ENCODE peak calls at places on chromosome X, in six cellular contexts. One of them, this sample, is unnamed.
A peak's percentile ranks its signal among the peaks of the same experiment; 100 is the strongest.

GRCh38 chrX:13219990-13220764 is 99.7 kb downstream of the ATXN3L start:
- ATAC-seq in activated T-cell treated with anti-CD3 and anti-CD28 coated beads, Interleukin-2, amount 50 U/mL, for 4 hours: no peak
- ATAC-seq in CD4-positive, alpha-beta T cell: no peak
- ATAC-seq in heart right ventricle: no peak
- ATAC-seq in right cardiac atrium: no peak
- ATAC-seq in B cell: no peak
- ATAC-seq in this sample: no peak

GRCh38 chrX:50470103-50471031 is at the start of gene DGKK:
- ATAC-seq in activated T-cell treated with anti-CD3 and anti-CD28 coated beads, Interleukin-2, amount 50 U/mL, for 4 hours: no peak
- ATAC-seq in CD4-positive, alpha-beta T cell: no peak
- ATAC-seq in heart right ventricle: no peak
- ATAC-seq in right cardiac atrium: no peak
- ATAC-seq in B cell: no peak
- ATAC-seq in this sample: no peak

GRCh38 chrX:107025538-107025937 is 25.5 kb upstream of the MORC4 start:
- ATAC-seq in activated T-cell treated with anti-CD3 and anti-CD28 coated beads, Interleukin-2, amount 50 U/mL, for 4 hours: no peak
- ATAC-seq in CD4-positive, alpha-beta T cell: no peak
- ATAC-seq in heart right ventricle: no peak
- ATAC-seq in right cardiac atrium: no peak
- ATAC-seq in B cell: no peak
- ATAC-seq in this sample: peak; percentile 52

GRCh38 chrX:110402091-110402854 is 43.6 kb downstream of the RTL9 start:
- ATAC-seq in activated T-cell treated with anti-CD3 and anti-CD28 coated beads, Interleukin-2, amount 50 U/mL, for 4 hours: no peak
- ATAC-seq in CD4-positive, alpha-beta T cell: no peak
- ATAC-seq in heart right ventricle: peak; percentile 80
- ATAC-seq in right cardiac atrium: peak; percentile 88
- ATAC-seq in B cell: no peak
- ATAC-seq in this sample: peak; percentile 64

GRCh38 chrX:25005382-25006185 is 10.2 kb downstream of the ARX start:
- ATAC-seq in activated T-cell treated with anti-CD3 and anti-CD28 coated beads, Interleukin-2, amount 50 U/mL, for 4 hours: no peak
- ATAC-seq in CD4-positive, alpha-beta T cell: no peak
- ATAC-seq in heart right ventricle: no peak
- ATAC-seq in right cardiac atrium: no peak
- ATAC-seq in B cell: no peak
- ATAC-seq in this sample: no peak

GRCh38 chrX:37776283-37776986 is 3.4 kb upstream of the CYBB start:
- ATAC-seq in activated T-cell treated with anti-CD3 and anti-CD28 coated beads, Interleukin-2, amount 50 U/mL, for 4 hours: no peak
- ATAC-seq in CD4-positive, alpha-beta T cell: peak; percentile 24
- ATAC-seq in heart right ventricle: no peak
- ATAC-seq in right cardiac atrium: no peak
- ATAC-seq in B cell: peak; percentile 66
- ATAC-seq in this sample: no peak

GRCh38 chrX:40127052-40127451 is 29.3 kb upstream of the BCOR start:
- ATAC-seq in activated T-cell treated with anti-CD3 and anti-CD28 coated beads, Interleukin-2, amount 50 U/mL, for 4 hours: peak; percentile 28
- ATAC-seq in CD4-positive, alpha-beta T cell: peak; percentile 83
- ATAC-seq in heart right ventricle: no peak
- ATAC-seq in right cardiac atrium: no peak
- ATAC-seq in B cell: peak; percentile 28
- ATAC-seq in this sample: peak; percentile 70

GRCh38 chrX:10174051-10174450 is 17.3 kb downstream of the CLCN4 start:
- ATAC-seq in activated T-cell treated with anti-CD3 and anti-CD28 coated beads, Interleukin-2, amount 50 U/mL, for 4 hours: no peak
- ATAC-seq in CD4-positive, alpha-beta T cell: no peak
- ATAC-seq in heart right ventricle: no peak
- ATAC-seq in right cardiac atrium: no peak
- ATAC-seq in B cell: no peak
- ATAC-seq in this sample: no peak

GRCh38 chrX:375181-376036 is 11.3 kb downstream of the PPP2R3B start:
- ATAC-seq in activated T-cell treated with anti-CD3 and anti-CD28 coated beads, Interleukin-2, amount 50 U/mL, for 4 hours: no peak
- ATAC-seq in CD4-positive, alpha-beta T cell: no peak
- ATAC-seq in heart right ventricle: no peak
- ATAC-seq in right cardiac atrium: no peak
- ATAC-seq in B cell: no peak
- ATAC-seq in this sample: peak; percentile 90

GRCh38 chrX:145865082-145865481 is 47.5 kb downstream of the SLITRK2 start:
- ATAC-seq in activated T-cell treated with anti-CD3 and anti-CD28 coated beads, Interleukin-2, amount 50 U/mL, for 4 hours: no peak
- ATAC-seq in CD4-positive, alpha-beta T cell: no peak
- ATAC-seq in heart right ventricle: no peak
- ATAC-seq in right cardiac atrium: no peak
- ATAC-seq in B cell: no peak
- ATAC-seq in this sample: no peak

GRCh38 chrX:11499076-11500044 is 166.4 kb downstream of the ARHGAP6 start:
- ATAC-seq in activated T-cell treated with anti-CD3 and anti-CD28 coated beads, Interleukin-2, amount 50 U/mL, for 4 hours: no peak
- ATAC-seq in CD4-positive, alpha-beta T cell: no peak
- ATAC-seq in heart right ventricle: no peak
- ATAC-seq in right cardiac atrium: no peak
- ATAC-seq in B cell: no peak
- ATAC-seq in this sample: no peak

GRCh38 chrX:48520976-48521352 is 644 bp upstream of the EBP start:
- ATAC-seq in activated T-cell treated with anti-CD3 and anti-CD28 coated beads, Interleukin-2, amount 50 U/mL, for 4 hours: no peak
- ATAC-seq in CD4-positive, alpha-beta T cell: no peak
- ATAC-seq in heart right ventricle: no peak
- ATAC-seq in right cardiac atrium: no peak
- ATAC-seq in B cell: no peak
- ATAC-seq in this sample: no peak

GRCh38 chrX:135403374-135403773 is 18.4 kb upstream of the SMIM10L2A start:
- ATAC-seq in activated T-cell treated with anti-CD3 and anti-CD28 coated beads, Interleukin-2, amount 50 U/mL, for 4 hours: no peak
- ATAC-seq in CD4-positive, alpha-beta T cell: no peak
- ATAC-seq in heart right ventricle: no peak
- ATAC-seq in right cardiac atrium: no peak
- ATAC-seq in B cell: no peak
- ATAC-seq in this sample: no peak

GRCh38 chrX:47579537-47579936 is 2.7 kb upstream of the TIMP1 start:
- ATAC-seq in activated T-cell treated with anti-CD3 and anti-CD28 coated beads, Interleukin-2, amount 50 U/mL, for 4 hours: peak; percentile 69
- ATAC-seq in CD4-positive, alpha-beta T cell: no peak
- ATAC-seq in heart right ventricle: no peak
- ATAC-seq in right cardiac atrium: peak; percentile 10
- ATAC-seq in B cell: no peak
- ATAC-seq in this sample: peak; percentile 17

GRCh38 chrX:54044877-54045328 is 630 bp upstream of the PHF8 start:
- ATAC-seq in activated T-cell treated with anti-CD3 and anti-CD28 coated beads, Interleukin-2, amount 50 U/mL, for 4 hours: no peak
- ATAC-seq in CD4-positive, alpha-beta T cell: no peak
- ATAC-seq in heart right ventricle: peak; percentile 15
- ATAC-seq in right cardiac atrium: no peak
- ATAC-seq in B cell: no peak
- ATAC-seq in this sample: peak; percentile 2

GRCh38 chrX:119790977-119791436 is 423 bp downstream of the RPL39 start:
- ATAC-seq in activated T-cell treated with anti-CD3 and anti-CD28 coated beads, Interleukin-2, amount 50 U/mL, for 4 hours: peak; percentile 29
- ATAC-seq in CD4-positive, alpha-beta T cell: peak; percentile 20
- ATAC-seq in heart right ventricle: peak; percentile 52
- ATAC-seq in right cardiac atrium: peak; percentile 52
- ATAC-seq in B cell: peak; percentile 26
- ATAC-seq in this sample: peak; percentile 24

GRCh38 chrX:109774136-109774535 is 41.1 kb upstream of the ACSL4 start:
- ATAC-seq in activated T-cell treated with anti-CD3 and anti-CD28 coated beads, Interleukin-2, amount 50 U/mL, for 4 hours: no peak
- ATAC-seq in CD4-positive, alpha-beta T cell: no peak
- ATAC-seq in heart right ventricle: no peak
- ATAC-seq in right cardiac atrium: no peak
- ATAC-seq in B cell: no peak
- ATAC-seq in this sample: no peak